ENCODE peak calls at places on chromosomes 4 and X, in nine cellular contexts. K is mesenteric fat pad; R is breast epithelium; M is stimulated activated naive CD8-positive, alpha-beta T cell treated with anti-CD3 and anti-CD28 coated beads, Interleukin-15, Interleukin-2, amounts not matched to agents 100 U/mL and 50 U/mL, for 24 hours; Y is stimulated activated CD8-positive, alpha-beta memory T cell treated with anti-CD3 and anti-CD28 coated beads, Interleukin-12 subunit alpha, Interleukin-12 subunit beta, amount 100 ng/mL, for 4 hours; X is A549; P is activated CD8-positive, alpha-beta memory T cell treated with anti-CD3 and anti-CD28 coated beads for 24 hours; T is heart right ventricle; N is AG09309. L is an unnamed sample.

GRCh38 chr4:135365065-135365464 is 1163.5 kb upstream of the PABPC4L start:
- DNase-seq in K (no peak), R (no peak), M (no peak), Y (no peak), X (no peak), P (no peak), T (no peak), N (no peak), L (no peak)

GRCh38 chrX:150680974-150681373 is 12.2 kb upstream of the MTMR1 start:
- DNase-seq in K (no peak), R (no peak), M (no peak), Y (no peak), X (no peak), P (no peak), T (no peak), N (no peak), L (no peak)

GRCh38 chrX:13219990-13220764 is 99.7 kb downstream of the ATXN3L start:
- DNase-seq in K (no peak), R (no peak), M (no peak), Y (no peak), X (no peak), P (no peak), T (no peak), N (no peak), L (no peak)

GRCh38 chr4:147837854-147838253 is 106.0 kb downstream of the ARHGAP10 start:
- DNase-seq in K (no peak), R (no peak), M (no peak), Y (no peak), X (no peak), P (no peak), T (no peak), N (no peak), L (no peak)

GRCh38 chrX:132957211-132958085 is 981 bp downstream of the HS6ST2 start:
- DNase-seq in K (no peak), R (no peak), M (no peak), Y (no peak), X (no peak), P (no peak), T (no peak), N (no peak), L (no peak)

GRCh38 chr4:106773106-106773905 is 262.8 kb downstream of the DKK2 start:
- DNase-seq in K (no peak), R (no peak), M (no peak), Y (no peak), X (no peak), P (no peak), T (no peak), N (peak; percentile 39), L (no peak)

GRCh38 chrX:9153299-9153698 is 119.4 kb upstream of the FAM9B start:
- DNase-seq in K (no peak), R (no peak), M (no peak), Y (no peak), X (no peak), P (no peak), T (no peak), N (no peak), L (no peak)

GRCh38 chr4:48939785-48940184 is 33.2 kb upstream of the OCIAD2 start:
- DNase-seq in K (no peak), R (peak; percentile 19), M (no peak), Y (no peak), X (peak; percentile 8), P (no peak), T (peak; percentile 8), N (peak; percentile 50), L (no peak)

GRCh38 chr4:174604198-174604597 is 81.9 kb upstream of the HPGD start:
- DNase-seq in K (no peak), R (no peak), M (no peak), Y (no peak), X (no peak), P (no peak), T (no peak), N (peak; percentile 11), L (no peak)

GRCh38 chr4:101337688-101338087 is 9.6 kb downstream of the PPP3CA start:
- DNase-seq in K (no peak), R (no peak), M (no peak), Y (no peak), X (no peak), P (no peak), T (no peak), N (no peak), L (no peak)

GRCh38 chr4:176319704-176320339 is at the start of gene SPCS3:
- DNase-seq in K (peak; percentile 99), R (peak; percentile 94), M (peak; percentile 96), Y (peak; percentile 91), X (peak; percentile 65), P (peak; percentile 96), T (peak; percentile 95), N (peak; percentile 52), L (peak; percentile 96)

GRCh38 chrX:71301195-71301924 is at the start of gene ITGB1BP2:
- DNase-seq in K (no peak), R (no peak), M (no peak), Y (no peak), X (no peak), P (no peak), T (peak; percentile 36), N (no peak), L (no peak)

L was measured in activated B cell treated with CpG ODN at 0.5 μM for 24 hours.